ENCODE peak calls at places on chromosomes 6 and 20, in four cellular contexts. D is DND-41; G is effector memory CD4-positive, alpha-beta T cell; P is prostate gland. W is an unnamed sample.

GRCh38 chr6:139425780-139426179 is 51.3 kb upstream of the CITED2 start:
- DNase-seq in D (no peak), G (no peak), P (no peak), W (no peak)

GRCh38 chr6:74611220-74611619 is 594.6 kb downstream of the COL12A1 start:
- DNase-seq in D (no peak), G (no peak), P (no peak), W (no peak)

GRCh38 chr6:110195639-110196038 is 15.4 kb downstream of the CDC40 start:
- DNase-seq in D (no peak), G (no peak), P (no peak), W (no peak)

GRCh38 chr20:50558483-50558925 is 48.3 kb downstream of the PTPN1 start:
- DNase-seq in D (no peak), G (no peak), P (no peak), W (no peak)

GRCh38 chr6:168330403-168330802 is 10.8 kb upstream of the DACT2 start:
- DNase-seq in D (no peak), G (no peak), P (no peak), W (no peak)

GRCh38 chr6:64335195-64335594 is 699.6 kb downstream of the PHF3 start:
- DNase-seq in D (no peak), G (no peak), P (no peak), W (no peak)

GRCh38 chr20:49405062-49405683 is 77.3 kb downstream of the KCNB1 start:
- DNase-seq in D (no peak), G (no peak), P (no peak), W (no peak)

GRCh38 chr6:166446567-166447065 is 63.9 kb upstream of the MPC1 start:
- DNase-seq in D (no peak), G (no peak), P (no peak), W (no peak)

GRCh38 chr20:11901127-11901526 is 16.6 kb upstream of the BTBD3 start:
- DNase-seq in D (no peak), G (no peak), P (no peak), W (no peak)

GRCh38 chr6:20791932-20792331 is 257.7 kb downstream of the CDKAL1 start:
- DNase-seq in D (no peak), G (no peak), P (no peak), W (no peak)

GRCh38 chr6:84696181-84696580 is 68.2 kb downstream of the TBX18 start:
- DNase-seq in D (no peak), G (no peak), P (no peak), W (no peak)

GRCh38 chr20:38748863-38749153 is 548 bp downstream of the ACTR5 start:
- DNase-seq in D (peak; percentile 39), G (peak; percentile 10), P (peak; percentile 41), W (no peak)

GRCh38 chr6:106128981-106129761 is 43.0 kb downstream of the PRDM1 start:
- DNase-seq in D (no peak), G (no peak), P (no peak), W (no peak)

GRCh38 chr6:107590378-107590777 is 100.5 kb downstream of the SOBP start:
- DNase-seq in D (no peak), G (no peak), P (no peak), W (no peak)

GRCh38 chr6:134539865-134540323 is 222.0 kb upstream of the SGK1 start:
- DNase-seq in D (peak; percentile 29), G (no peak), P (peak; percentile 47), W (peak; percentile 25)

GRCh38 chr20:23340524-23340923 is 10.1 kb upstream of the NXT1 start:
- DNase-seq in D (peak; percentile 75), G (no peak), P (peak; percentile 66), W (peak; percentile 30)

GRCh38 chr6:86586195-86586594 is 351.1 kb upstream of the HTR1E start:
- DNase-seq in D (no peak), G (no peak), P (no peak), W (no peak)

GRCh38 chr6:119037941-119038623 is 40.4 kb downstream of the FAM184A start:
- DNase-seq in D (no peak), G (no peak), P (no peak), W (no peak)
- H3K27ac ChIP-seq in D (no peak overlapping the region), G (no peak overlapping the region), P (no peak overlapping the region), W (no peak overlapping the region)

GRCh38 chr6:147406783-147407182 is 101.7 kb upstream of the SAMD5 start:
- DNase-seq in D (no peak), G (no peak), P (no peak), W (no peak)
- H3K27ac ChIP-seq in D (no peak overlapping the region), G (no peak overlapping the region), P (no peak overlapping the region), W (no peak overlapping the region)

DNA sequence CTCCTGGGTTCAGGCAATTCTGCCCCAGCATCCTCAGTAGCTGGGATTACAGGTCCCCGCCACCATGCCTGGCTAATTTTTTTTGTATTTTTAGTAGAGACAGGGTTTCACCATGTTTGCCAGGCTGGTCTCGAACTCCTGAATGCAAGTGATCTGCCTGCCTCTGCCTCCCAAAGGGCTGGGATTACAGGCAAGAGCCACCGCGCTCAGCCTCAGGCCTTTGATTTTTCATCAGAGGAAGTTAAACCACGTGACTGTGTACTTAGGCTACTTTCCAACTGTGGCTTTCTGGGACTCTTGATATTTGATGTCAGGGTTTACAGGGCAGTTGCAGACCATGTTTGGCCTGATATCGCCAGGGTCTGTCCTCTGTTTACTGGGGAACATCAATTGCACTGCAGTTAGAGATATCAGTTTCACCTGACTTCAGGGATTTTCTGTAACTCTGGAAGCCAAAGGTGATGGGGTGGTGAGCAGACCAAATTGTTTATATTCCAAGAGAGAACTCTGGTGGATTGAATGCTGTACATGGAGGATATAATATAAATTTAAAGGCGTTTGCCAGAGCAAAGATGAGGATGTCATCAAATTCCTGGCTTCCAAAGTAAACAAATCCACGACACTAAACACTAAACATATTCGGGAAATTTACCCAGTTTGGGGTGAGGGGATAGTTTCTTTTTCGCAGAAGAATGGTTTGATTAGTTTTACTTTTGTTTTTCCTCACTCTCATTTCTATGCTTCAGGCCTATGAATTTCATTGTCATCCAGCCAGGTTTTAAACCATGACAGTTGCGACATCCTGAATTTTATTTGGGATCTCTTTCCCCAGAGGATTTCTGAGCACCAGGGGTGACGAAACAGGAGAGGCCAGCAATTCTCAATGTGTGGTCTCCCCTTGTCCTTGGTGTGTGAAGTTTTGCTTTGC is 4.2 kb downstream of the PSMF1 start:
- DNase-seq in D (peak; percentile 35), G (no peak), P (peak; percentile 53), W (no peak)
- H3K27ac ChIP-seq in D (peak overlapping the region; percentile 11), G (no peak overlapping the region), P (peak overlapping the region; percentile 31), W (no peak overlapping the region)

GRCh38 chr6:131997450-131998153 is 46.4 kb upstream of the CCN2 start:
- DNase-seq in D (no peak), G (no peak), P (no peak), W (no peak)
- H3K27ac ChIP-seq in D (no peak overlapping the region), G (no peak overlapping the region), P (no peak overlapping the region), W (no peak overlapping the region)

GRCh38 chr20:48057251-48057650 is 272.0 kb upstream of the SULF2 start:
- DNase-seq in D (no peak), G (no peak), P (no peak), W (no peak)
- H3K27ac ChIP-seq in D (no peak overlapping the region), G (no peak overlapping the region), P (no peak overlapping the region), W (no peak overlapping the region)

GRCh38 chr20:51613576-51613975 is 71.1 kb upstream of the NFATC2 start:
- DNase-seq in D (no peak), G (no peak), P (no peak), W (no peak)
- H3K27ac ChIP-seq in D (no peak overlapping the region), G (no peak overlapping the region), P (no peak overlapping the region), W (no peak overlapping the region)

DNA sequence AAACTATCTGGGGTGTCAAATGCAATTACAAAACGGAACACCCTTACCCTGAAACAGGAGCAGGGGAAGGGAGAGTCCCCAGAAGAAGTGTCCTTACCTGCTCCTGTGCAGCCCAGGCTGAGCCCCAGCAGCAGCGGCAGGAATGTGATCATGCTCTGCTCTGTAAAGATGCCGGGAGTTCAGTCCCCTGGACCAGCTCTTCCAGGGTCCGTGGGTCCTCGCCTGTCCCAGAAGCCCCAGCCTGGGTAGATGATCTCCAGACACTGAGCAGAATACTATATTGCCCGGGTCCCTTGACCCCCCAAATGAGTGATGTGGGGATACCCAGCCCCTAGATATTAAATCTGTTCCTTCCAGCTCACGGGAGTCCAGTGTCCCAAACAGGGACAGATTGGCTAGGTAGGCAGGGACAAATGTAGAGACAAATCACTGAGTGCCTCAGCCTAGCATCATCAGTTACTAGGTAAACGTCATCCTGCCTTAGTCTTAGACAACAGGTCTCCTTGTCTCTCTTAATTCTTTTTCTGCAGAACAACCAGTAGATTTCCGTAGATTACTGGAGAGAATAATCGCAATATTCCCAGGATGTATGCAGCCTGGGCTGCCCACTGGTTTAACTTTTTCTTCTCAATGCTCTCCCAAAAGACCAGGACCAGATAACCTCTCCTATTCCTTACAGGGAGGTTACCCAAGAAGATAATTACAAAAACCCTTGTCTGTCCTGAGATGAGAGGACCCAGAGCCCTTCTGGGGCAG is at the start of gene HLA-DMB:
- DNase-seq in D (no peak), G (peak; percentile 10), P (peak; percentile 73), W (no peak)
- H3K27ac ChIP-seq in D (no peak within 1 kb of the TSS), G (peak within 1 kb of the TSS; percentile 54), P (peak within 1 kb of the TSS; percentile 29), W (peak within 1 kb of the TSS; percentile 42)

DNA sequence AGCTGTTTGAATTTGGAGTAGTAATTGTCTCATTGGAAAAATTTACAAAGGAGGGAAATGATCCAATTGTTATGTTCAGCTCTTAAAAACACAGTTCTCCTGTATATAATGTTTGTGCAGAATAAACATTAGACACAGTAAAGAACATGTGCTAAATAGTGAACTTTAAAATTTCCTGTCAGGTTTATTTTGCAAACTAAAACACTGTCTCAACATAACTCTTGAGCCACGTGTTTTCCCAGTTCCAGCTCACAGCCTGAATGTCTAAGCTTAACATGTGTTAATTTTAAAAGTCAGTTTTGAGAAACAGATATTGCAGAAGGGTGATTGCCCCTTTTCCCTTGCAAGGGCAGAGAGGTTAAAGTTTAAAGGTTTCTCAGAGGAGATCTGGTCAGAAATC is 20.6 kb downstream of the EPHA7 start:
- DNase-seq in D (no peak), G (no peak), P (no peak), W (no peak)
- H3K27ac ChIP-seq in D (no peak overlapping the region), G (no peak overlapping the region), P (no peak overlapping the region), W (no peak overlapping the region)